ENCODE peak calls at places on chromosomes 6 and 20, in five cellular contexts. S, B, C, H and R are unnamed samples.

GRCh38 chr6:35776364-35777215 is at the start of gene CLPSL2:
- DNase-seq in S (no peak), H (peak; percentile 38), B (no peak), C (peak; percentile 85), R (no peak)

GRCh38 chr6:113596907-113597583 is 260.1 kb upstream of the MARCKS start:
- DNase-seq in B (no peak), S (no peak), H (no peak), C (no peak), R (peak; percentile 16)

GRCh38 chr6:3294396-3294795 is 35.6 kb downstream of the PSMG4 start:
- DNase-seq in S (no peak), B (no peak), H (no peak), C (no peak), R (no peak)

GRCh38 chr6:17679726-17680125 is 27.0 kb downstream of the NUP153 start:
- DNase-seq in C (no peak), B (no peak), S (no peak), H (no peak), R (no peak)

GRCh38 chr6:47519279-47519678 is 41.7 kb downstream of the CD2AP start:
- DNase-seq in C (no peak), B (no peak), H (no peak), S (no peak), R (no peak)

GRCh38 chr6:157823001-157823522 is at the start of gene SNX9:
- DNase-seq in C (peak; percentile 94), S (peak; percentile 75), B (peak; percentile 84), H (peak; percentile 78), R (peak; percentile 85)

GRCh38 chr6:109626311-109626710 is 64.7 kb downstream of the AK9 start:
- DNase-seq in H (no peak), S (no peak), B (no peak), C (no peak), R (no peak)

GRCh38 chr6:85449388-85449817 is 480 bp upstream of the NT5E start:
- DNase-seq in C (no peak), S (peak; percentile 80), B (peak; percentile 33), H (no peak), R (no peak)

GRCh38 chr6:15811107-15811506 is 148.3 kb upstream of the DTNBP1 start:
- DNase-seq in S (no peak), H (no peak), C (no peak), B (no peak), R (no peak)
- TF ChIP-seq CTCF in S (no peak), H (no peak), C (no peak), B (no peak), R (no peak)

DNA sequence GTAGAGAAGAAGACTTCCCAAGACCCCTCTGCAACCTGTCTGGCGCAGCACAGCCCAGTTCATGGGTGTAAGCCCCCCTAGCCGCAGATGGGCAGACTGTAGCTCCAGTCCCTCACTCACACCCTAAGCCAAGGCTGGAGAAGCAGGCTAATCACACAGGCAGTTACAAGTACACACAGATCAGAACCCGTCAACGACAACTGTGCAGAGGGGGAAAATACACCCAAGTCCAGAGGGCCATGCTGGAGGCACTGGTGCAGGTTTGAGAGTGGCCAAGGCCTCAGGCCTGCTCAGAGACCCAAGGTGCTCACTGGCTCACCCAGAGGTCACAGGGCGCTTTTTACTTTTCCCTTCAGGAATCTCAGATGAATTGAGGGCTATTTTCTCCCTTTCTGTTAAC is 106.1 kb downstream of the NOL4L start:
- DNase-seq in H (no peak), S (no peak), C (peak; percentile 18), B (no peak), R (no peak)
- H3K4me1 ChIP-seq in H (peaks cover 57% of the 10 kb centered on the region), S (peaks cover 28% of the 10 kb centered on the region), C (peaks cover 80% of the 10 kb centered on the region), B (peaks cover 17% of the 10 kb centered on the region), R (peaks cover 52% of the 10 kb centered on the region)

GRCh38 chr6:122052501-122052900 is 347.0 kb upstream of the HSF2 start:
- DNase-seq in C (no peak), S (no peak), H (no peak), B (no peak), R (no peak)
- H3K27ac ChIP-seq in C (no peak overlapping the region), S (no peak overlapping the region), H (no peak overlapping the region), B (no peak overlapping the region), R (no peak overlapping the region)

GRCh38 chr20:63459070-63459380 is 13.4 kb downstream of the KCNQ2 start:
- DNase-seq in H (no peak), C (no peak), B (no peak), S (no peak), R (no peak)
- TF ChIP-seq CTCF in H (no peak), C (no peak), B (no peak), S (no peak), R (no peak)